ENCODE peak calls at places on chromosomes 16 and 17, in eight cellular contexts. Z is activated CD8-positive, alpha-beta T cell treated with anti-CD3 and anti-CD28 coated beads, Interleukin-2, amount 10 ng/mL, durations not matched to agents 7 days and 5 days; C is AG08395; A is RCC 7860; U is hypothalamus; M is kidney tubule cell; Q is NCI-H446 treated with DMSO at 0.1 percent for 48 hours; E is aorta. K is an unnamed sample.

GRCh38 chr17:47622179-47622549 is 27.6 kb upstream of the KPNB1 start:
- DNase-seq in Z (no peak), C (no peak), A (no peak), U (no peak), M (no peak), Q (no peak), E (no peak), K (no peak)

GRCh38 chr16:87391324-87391949 is 699 bp upstream of the MAP1LC3B start:
- DNase-seq in Z (no peak), C (no peak), A (no peak), U (peak; percentile 73), M (peak; percentile 44), Q (no peak), E (peak; percentile 91), K (no peak)

GRCh38 chr17:42969006-42969581 is 4.8 kb upstream of the AARSD1 start:
- DNase-seq in Z (no peak), C (no peak), A (no peak), U (no peak), M (peak; percentile 57), Q (no peak), E (no peak), K (no peak)

GRCh38 chr17:7984904-7985303 is 17.5 kb upstream of the GUCY2D start:
- DNase-seq in Z (no peak), C (no peak), A (no peak), U (no peak), M (no peak), Q (no peak), E (no peak), K (no peak)

GRCh38 chr16:87358696-87359095 is 24.9 kb downstream of the FBXO31 start:
- DNase-seq in Z (no peak), C (no peak), A (no peak), U (no peak), M (no peak), Q (no peak), E (no peak), K (no peak)

GRCh38 chr17:82525712-82526111 is 6.2 kb downstream of the FOXK2 start:
- DNase-seq in Z (no peak), C (no peak), A (no peak), U (no peak), M (no peak), Q (no peak), E (no peak), K (no peak)

GRCh38 chr16:19831678-19832077 is 53.0 kb downstream of the GPRC5B start:
- DNase-seq in Z (no peak), C (peak; percentile 84), A (peak; percentile 70), U (no peak), M (peak; percentile 64), Q (no peak), E (no peak), K (no peak)

GRCh38 chr17:3385869-3386816 is at the start of gene OR3A2:
- DNase-seq in Z (peak; percentile 35), C (no peak), A (no peak), U (no peak), M (no peak), Q (no peak), E (no peak), K (peak; percentile 47)

GRCh38 chr17:10652984-10653680 is 4.0 kb downstream of the MYH3 start:
- DNase-seq in Z (peak; percentile 23), C (no peak), A (no peak), U (no peak), M (no peak), Q (no peak), E (no peak), K (no peak)

GRCh38 chr17:34757611-34758010 is 178.2 kb downstream of the TMEM132E start:
- DNase-seq in Z (no peak), C (no peak), A (no peak), U (no peak), M (no peak), Q (no peak), E (no peak), K (no peak)

GRCh38 chr16:8850279-8850885 is 18.4 kb downstream of the CARHSP1 start:
- DNase-seq in Z (no peak), C (peak; percentile 74), A (peak; percentile 82), U (no peak), M (peak; percentile 85), Q (no peak), E (peak; percentile 83), K (no peak)

GRCh38 chr17:55571095-55571494 is 59.8 kb upstream of the SMIM36 start:
- DNase-seq in Z (no peak), C (no peak), A (no peak), U (no peak), M (no peak), Q (no peak), E (no peak), K (no peak)